ENCODE peak calls at places on chromosomes 16 and 17, in four cellular contexts. One of them, this sample, is unnamed.

GRCh38 chr16:17342031-17342430 is 128.7 kb downstream of the XYLT1 start:
- DNase-seq in H1: no peak
- DNase-seq in neuronal stem cell: no peak
- DNase-seq in mesenchymal stem cell: no peak
- DNase-seq in this sample: no peak

GRCh38 chr17:62713096-62713870 is 85.8 kb downstream of the MRC2 start:
- DNase-seq in neuronal stem cell: no peak
- DNase-seq in H1: no peak
- DNase-seq in mesenchymal stem cell: no peak
- DNase-seq in this sample: no peak

GRCh38 chr16:68389006-68389405 is 59.3 kb downstream of the SMPD3 start:
- DNase-seq in neuronal stem cell: no peak
- DNase-seq in H1: no peak
- DNase-seq in mesenchymal stem cell: no peak
- DNase-seq in this sample: no peak

GRCh38 chr16:83698964-83699363 is 108.8 kb upstream of the HSBP1 start:
- DNase-seq in mesenchymal stem cell: no peak
- DNase-seq in neuronal stem cell: no peak
- DNase-seq in H1: no peak
- DNase-seq in this sample: no peak

GRCh38 chr17:17075037-17075755 is 32.9 kb downstream of the MPRIP start:
- DNase-seq in neuronal stem cell: no peak
- DNase-seq in H1: no peak
- DNase-seq in mesenchymal stem cell: peak
- DNase-seq in this sample: no peak

GRCh38 chr16:67923414-67924127 is 8.1 kb downstream of the CTRL start:
- DNase-seq in neuronal stem cell: no peak
- DNase-seq in H1: no peak
- DNase-seq in mesenchymal stem cell: no peak
- DNase-seq in this sample: no peak

GRCh38 chr17:14303343-14304221 is 2.7 kb downstream of the HS3ST3B1 start:
- DNase-seq in neuronal stem cell: no peak
- DNase-seq in H1: no peak
- DNase-seq in mesenchymal stem cell: peak
- DNase-seq in this sample: peak

GRCh38 chr16:3780570-3780969 is 63.2 kb upstream of the TRAP1 start:
- DNase-seq in neuronal stem cell: no peak
- DNase-seq in H1: no peak
- DNase-seq in mesenchymal stem cell: peak
- DNase-seq in this sample: no peak

GRCh38 chr16:79972053-79972704 is 371.6 kb upstream of the MAF start:
- DNase-seq in mesenchymal stem cell: no peak
- DNase-seq in neuronal stem cell: no peak
- DNase-seq in H1: no peak
- DNase-seq in this sample: no peak

GRCh38 chr16:89491238-89491869 is 993 bp upstream of the ANKRD11 start:
- DNase-seq in mesenchymal stem cell: peak
- DNase-seq in H1: no peak
- DNase-seq in neuronal stem cell: peak
- DNase-seq in this sample: no peak

DNA sequence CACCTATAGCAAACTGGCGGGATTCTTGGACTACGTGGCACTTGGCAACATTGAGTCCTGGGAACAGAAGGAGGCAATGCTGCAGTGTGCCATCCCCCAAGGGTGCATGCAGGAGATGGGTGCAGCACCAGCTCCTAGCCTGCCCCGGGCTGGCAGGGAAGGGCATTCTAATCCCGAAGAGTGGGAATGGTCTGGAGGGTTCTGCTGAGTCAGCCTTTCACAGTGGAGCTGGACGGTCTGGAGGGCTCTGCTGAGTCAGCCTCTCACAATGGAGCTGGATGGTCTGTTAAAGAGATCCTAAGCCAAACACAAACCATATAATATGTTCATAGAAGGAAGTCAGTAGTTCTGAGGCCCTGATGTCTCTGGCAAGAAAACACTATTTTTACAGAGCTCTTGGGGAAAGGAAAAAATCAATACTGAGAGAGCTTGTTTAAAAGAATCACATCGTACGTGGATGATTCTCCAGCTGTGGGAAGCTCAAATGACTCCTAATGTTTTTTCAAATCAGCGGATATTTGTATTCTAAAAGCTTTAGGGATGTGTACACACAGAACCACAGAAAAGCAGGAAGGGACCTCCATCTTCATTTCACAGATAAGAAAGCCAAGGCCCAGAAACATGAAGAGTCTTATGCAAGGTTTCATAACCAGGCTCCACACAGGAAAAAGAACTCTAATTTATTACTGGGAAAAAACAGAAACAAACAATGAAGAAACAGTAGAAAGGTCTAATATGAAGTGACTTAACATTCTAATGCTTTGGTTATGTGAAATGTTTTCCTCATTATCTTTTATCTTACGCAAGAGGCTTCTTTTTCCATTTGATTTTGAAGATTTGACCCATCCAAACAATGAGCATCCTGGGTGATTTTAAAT is 176.3 kb downstream of the VPS53 start:
- DNase-seq in mesenchymal stem cell: peak
- DNase-seq in H1: no peak
- DNase-seq in neuronal stem cell: no peak
- DNase-seq in this sample: no peak
- H2BK120ac ChIP-seq in mesenchymal stem cell: no peak
- H2BK120ac ChIP-seq in H1: no peak
- H2BK120ac ChIP-seq in neuronal stem cell: no peak
- H2BK120ac ChIP-seq in this sample: no peak

GRCh38 chr17:45144199-45145034 is 3.9 kb upstream of the HEXIM1 start:
- DNase-seq in H1: no peak
- DNase-seq in mesenchymal stem cell: no peak
- DNase-seq in neuronal stem cell: no peak
- DNase-seq in this sample: no peak

GRCh38 chr17:45145035-45145389 is 3.3 kb upstream of the HEXIM1 start:
- DNase-seq in H1: no peak
- DNase-seq in neuronal stem cell: no peak
- DNase-seq in mesenchymal stem cell: no peak
- DNase-seq in this sample: no peak

GRCh38 chr17:45143767-45144198 is 4.5 kb upstream of the HEXIM1 start:
- DNase-seq in neuronal stem cell: no peak
- DNase-seq in mesenchymal stem cell: peak
- DNase-seq in H1: no peak
- DNase-seq in this sample: no peak

GRCh38 chr17:45146166-45146565 is 2.1 kb upstream of the HEXIM1 start:
- DNase-seq in mesenchymal stem cell: no peak
- DNase-seq in neuronal stem cell: no peak
- DNase-seq in H1: no peak
- DNase-seq in this sample: no peak

GRCh38 chr17:45143101-45143670 is 5.1 kb upstream of the HEXIM1 start:
- DNase-seq in neuronal stem cell: no peak
- DNase-seq in H1: no peak
- DNase-seq in mesenchymal stem cell: no peak
- DNase-seq in this sample: no peak
- H2AFZ ChIP-seq in neuronal stem cell: peak
- H2AFZ ChIP-seq in H1: no peak
- H2AFZ ChIP-seq in mesenchymal stem cell: no peak
- H2AFZ ChIP-seq in this sample: peak

GRCh38 chr16:87897563-87898505 is 28.5 kb upstream of the SLC7A5 start:
- DNase-seq in H1: no peak
- DNase-seq in mesenchymal stem cell: no peak
- DNase-seq in neuronal stem cell: no peak
- DNase-seq in this sample: no peak
- H2BK120ac ChIP-seq in H1: no peak
- H2BK120ac ChIP-seq in mesenchymal stem cell: no peak
- H2BK120ac ChIP-seq in neuronal stem cell: no peak
- H2BK120ac ChIP-seq in this sample: no peak

GRCh38 chr17:81380117-81380516 is 15.1 kb upstream of the BAHCC1 start:
- DNase-seq in neuronal stem cell: no peak
- DNase-seq in H1: no peak
- DNase-seq in mesenchymal stem cell: no peak
- DNase-seq in this sample: no peak

GRCh38 chr17:81378941-81379511 is 16.2 kb upstream of the BAHCC1 start:
- DNase-seq in neuronal stem cell: no peak
- DNase-seq in H1: no peak
- DNase-seq in mesenchymal stem cell: no peak
- DNase-seq in this sample: no peak

GRCh38 chr17:81380682-81381518 is 14.4 kb upstream of the BAHCC1 start:
- DNase-seq in H1: no peak
- DNase-seq in neuronal stem cell: no peak
- DNase-seq in mesenchymal stem cell: no peak
- DNase-seq in this sample: no peak

GRCh38 chr17:81381632-81382577 is 13.4 kb upstream of the BAHCC1 start:
- DNase-seq in neuronal stem cell: no peak
- DNase-seq in mesenchymal stem cell: no peak
- DNase-seq in H1: no peak
- DNase-seq in this sample: no peak

GRCh38 chr17:81379523-81379942 is 15.7 kb upstream of the BAHCC1 start:
- DNase-seq in H1: no peak
- DNase-seq in neuronal stem cell: no peak
- DNase-seq in mesenchymal stem cell: no peak
- DNase-seq in this sample: peak
- H2AFZ ChIP-seq in H1: no peak
- H2AFZ ChIP-seq in neuronal stem cell: no peak
- H2AFZ ChIP-seq in mesenchymal stem cell: no peak
- H2AFZ ChIP-seq in this sample: no peak